ENCODE peak calls at places on chromosomes 6 and 20, in five cellular contexts. M, Y, H, J and B are unnamed samples.

GRCh38 chr6:36957773-36958271 is 3.3 kb downstream of the PI16 start:
- DNase-seq in Y (no peak), H (no peak), M (no peak), J (no peak), B (no peak)

GRCh38 chr20:2210646-2211556 is 84.9 kb upstream of the TGM3 start:
- DNase-seq in J (no peak), Y (peak), M (peak), H (peak), B (no peak)

GRCh38 chr6:82786251-82786650 is 279.4 kb downstream of the UBE3D start:
- DNase-seq in J (peak), H (no peak), M (no peak), Y (no peak), B (no peak)

GRCh38 chr6:17179246-17180073 is 77.6 kb downstream of the STMND1 start:
- DNase-seq in Y (peak), J (no peak), H (peak), M (no peak), B (no peak)

GRCh38 chr20:19824861-19825260 is 66.8 kb downstream of the RIN2 start:
- DNase-seq in M (no peak), H (peak), J (no peak), Y (peak), B (no peak)

GRCh38 chr6:68229566-68229965 is 405.5 kb upstream of the ADGRB3 start:
- DNase-seq in Y (no peak), J (no peak), H (no peak), M (no peak), B (no peak)

GRCh38 chr6:106694343-106694742 is 65.0 kb downstream of the QRSL1 start:
- DNase-seq in Y (no peak), J (no peak), M (no peak), H (no peak), B (no peak)

GRCh38 chr6:3765415-3765814 is 13.9 kb upstream of the PXDC1 start:
- DNase-seq in Y (no peak), J (no peak), M (no peak), H (no peak), B (no peak)

GRCh38 chr20:33917813-33918525 is 75.7 kb upstream of the RALY start:
- DNase-seq in M (no peak), Y (no peak), J (no peak), H (no peak), B (no peak)

GRCh38 chr6:44538841-44539240 is 151.3 kb downstream of the CDC5L start:
- DNase-seq in J (no peak), M (no peak), H (no peak), Y (no peak), B (no peak)

GRCh38 chr6:170132011-170132521 is 158.8 kb downstream of the DLL1 start:
- DNase-seq in J (no peak), Y (no peak), H (no peak), M (no peak), B (peak)

GRCh38 chr20:39103732-39104131 is 141.6 kb downstream of the DHX35 start:
- DNase-seq in J (no peak), H (no peak), M (no peak), Y (no peak), B (no peak)

GRCh38 chr20:53739799-53740785 is 146.5 kb upstream of the ZNF217 start:
- DNase-seq in H (peak), J (no peak), M (no peak), Y (no peak), B (no peak)

GRCh38 chr20:2116170-2116940 is 14.7 kb downstream of the STK35 start:
- DNase-seq in J (no peak), Y (no peak), H (no peak), M (no peak), B (no peak)

GRCh38 chr20:24651171-24651972 is 181.9 kb downstream of the SYNDIG1 start:
- DNase-seq in H (peak), J (no peak), Y (peak), M (no peak), B (peak)

GRCh38 chr20:19735446-19735845 is 22.6 kb upstream of the RIN2 start:
- DNase-seq in H (peak), M (no peak), Y (peak), J (no peak), B (peak)

GRCh38 chr6:136535017-136535416 is 15.2 kb downstream of the MAP7 start:
- DNase-seq in Y (no peak), J (no peak), H (no peak), M (peak), B (no peak)

GRCh38 chr6:110295451-110296145 is 62.6 kb downstream of the METTL24 start:
- DNase-seq in J (no peak), Y (no peak), H (no peak), M (no peak), B (no peak)

GRCh38 chr20:44180814-44181213 is 6.2 kb downstream of the JPH2 start:
- DNase-seq in J (no peak), Y (peak), H (peak), M (peak), B (peak)

GRCh38 chr6:20661721-20662120 is 127.5 kb downstream of the CDKAL1 start:
- DNase-seq in Y (no peak), J (peak), M (no peak), H (peak), B (no peak)

GRCh38 chr20:22944062-22944461 is 91.0 kb upstream of the SSTR4 start:
- DNase-seq in M (no peak), J (no peak), H (no peak), Y (no peak), B (no peak)

GRCh38 chr20:13784271-13784892 is 337 bp downstream of the ESF1 start:
- DNase-seq in Y (peak), H (no peak), J (no peak), M (no peak), B (no peak)

GRCh38 chr6:149965191-149966020 is 1.7 kb downstream of the ULBP1 start:
- DNase-seq in J (no peak), H (no peak), Y (peak), M (peak), B (no peak)

GRCh38 chr20:58469500-58470129 is 45.6 kb downstream of the APCDD1L start:
- DNase-seq in H (no peak), Y (no peak), M (no peak), J (no peak), B (no peak)

GRCh38 chr6:20946037-20946436 is 411.8 kb downstream of the CDKAL1 start:
- DNase-seq in Y (peak), J (no peak), M (no peak), H (peak), B (no peak)

GRCh38 chr20:56433880-56434255 is 21.8 kb downstream of the CASS4 start:
- DNase-seq in M (no peak), H (peak), J (no peak), Y (peak), B (peak)

GRCh38 chr6:77880501-77880900 is 227.7 kb downstream of the MEI4 start:
- DNase-seq in Y (peak), M (no peak), H (no peak), J (no peak), B (no peak)

GRCh38 chr6:83883240-83883639 is 23.8 kb downstream of the CYB5R4 start:
- DNase-seq in H (no peak), M (no peak), J (peak), Y (no peak), B (no peak)

GRCh38 chr6:46940433-46941226 is 18.9 kb upstream of the ADGRF5 start:
- DNase-seq in H (no peak), Y (no peak), M (no peak), J (no peak), B (no peak)

GRCh38 chr20:24764027-24764797 is 184.9 kb upstream of the CST7 start:
- DNase-seq in Y (no peak), M (no peak), J (no peak), H (no peak), B (no peak)

GRCh38 chr20:62910217-62910766 is 16.0 kb downstream of the DIDO1 start:
- DNase-seq in J (no peak), Y (no peak), M (no peak), H (no peak), B (no peak)

GRCh38 chr6:692356-692851 is 535 bp downstream of the EXOC2 start:
- DNase-seq in J (peak), H (peak), Y (peak), M (peak), B (peak)

GRCh38 chr6:15556711-15557110 is 106.1 kb downstream of the DTNBP1 start:
- DNase-seq in H (no peak), Y (no peak), M (no peak), J (no peak), B (no peak)

GRCh38 chr20:38745757-38746156 is 2.5 kb upstream of the ACTR5 start:
- DNase-seq in J (no peak), H (no peak), M (no peak), Y (no peak), B (no peak)

GRCh38 chr6:131029661-131030297 is 33.3 kb downstream of the EPB41L2 start:
- DNase-seq in J (no peak), Y (peak), M (peak), H (peak), B (no peak)

GRCh38 chr20:61896058-61896961 is 169.4 kb downstream of the TAF4 start:
- DNase-seq in Y (peak), J (peak), M (peak), H (peak), B (no peak)